ENCODE peak calls at places on chromosomes 12 and 14, in seven cellular contexts. F is iris pigment epithelial cell, M is Daoy, Q is sigmoid colon, B is RCC 7860, O is body of pancreas, J is left lobe of liver. I is an unnamed sample.

GRCh38 chr12:23550753-23551152 is 398.7 kb downstream of the SOX5 start:
- DNase-seq in B (no peak), O (no peak), F (no peak), Q (no peak), J (no peak), M (no peak), I (no peak)

GRCh38 chr12:11765817-11766794 is 116.6 kb downstream of the ETV6 start:
- DNase-seq in Q (no peak), O (no peak), B (no peak), J (no peak), M (no peak), F (peak; percentile 80), I (peak; percentile 44)

GRCh38 chr12:43758247-43758727 is 303 bp downstream of the PUS7L start:
- DNase-seq in F (peak; percentile 54), O (peak; percentile 17), J (no peak), M (peak; percentile 41), Q (peak; percentile 62), B (peak; percentile 9), I (no peak)

GRCh38 chr14:92539419-92539818 is 25.8 kb downstream of the RIN3 start:
- DNase-seq in Q (no peak), F (no peak), M (no peak), B (no peak), J (peak; percentile 79), O (no peak), I (no peak)

GRCh38 chr12:77064891-77065360 is 443 bp downstream of the E2F7 start:
- DNase-seq in J (no peak), Q (peak; percentile 64), M (no peak), O (no peak), B (no peak), F (peak; percentile 15), I (no peak)

GRCh38 chr14:27056586-27056985 is 458.8 kb upstream of the NOVA1 start:
- DNase-seq in O (no peak), F (no peak), J (no peak), Q (no peak), M (no peak), B (no peak), I (no peak)

GRCh38 chr14:39492267-39492666 is 60.0 kb upstream of the FBXO33 start:
- DNase-seq in O (no peak), J (no peak), B (peak; percentile 70), Q (no peak), M (peak; percentile 48), F (peak; percentile 89), I (no peak)

GRCh38 chr12:6056406-6057211 is 67.9 kb downstream of the VWF start:
- DNase-seq in B (no peak), F (no peak), O (no peak), Q (no peak), J (no peak), M (no peak), I (peak; percentile 42)

GRCh38 chr12:107288414-107289125 is 195.2 kb upstream of the CRY1 start:
- DNase-seq in J (no peak), O (no peak), M (no peak), B (no peak), F (no peak), Q (no peak), I (no peak)

GRCh38 chr12:64670039-64670438 is 59.7 kb downstream of the RASSF3 start:
- DNase-seq in F (no peak), M (no peak), J (no peak), B (no peak), Q (no peak), O (no peak), I (peak; percentile 43)

GRCh38 chr12:67751376-67751928 is 102.9 kb downstream of the DYRK2 start:
- DNase-seq in F (peak; percentile 37), B (no peak), Q (no peak), M (no peak), J (no peak), O (no peak), I (no peak)

GRCh38 chr14:90274808-90275454 is 18.6 kb downstream of the PSMC1 start:
- DNase-seq in B (peak; percentile 45), O (no peak), Q (no peak), M (peak; percentile 86), F (peak; percentile 88), J (no peak), I (no peak)

GRCh38 chr12:52146822-52147366 is 44.9 kb downstream of the KRT80 start:
- DNase-seq in F (no peak), B (no peak), O (peak; percentile 33), M (no peak), J (no peak), Q (no peak), I (no peak)

GRCh38 chr12:587551-588322 is 75.5 kb downstream of the NINJ2 start:
- DNase-seq in M (no peak), F (no peak), O (no peak), J (no peak), B (no peak), Q (peak; percentile 46), I (no peak)

GRCh38 chr12:15600223-15600935 is 188.8 kb downstream of the EPS8 start:
- DNase-seq in M (no peak), B (no peak), J (no peak), O (no peak), F (no peak), Q (no peak), I (no peak)

GRCh38 chr12:57889541-57889989 is 43.0 kb upstream of the CTDSP2 start:
- DNase-seq in O (peak; percentile 35), J (no peak), Q (peak; percentile 91), F (peak; percentile 67), B (no peak), M (peak; percentile 57), I (no peak)

GRCh38 chr12:124466200-124467128 is 100.9 kb downstream of the NCOR2 start:
- DNase-seq in F (peak; percentile 91), M (peak; percentile 41), Q (no peak), O (no peak), B (no peak), J (no peak), I (peak; percentile 93)

GRCh38 chr12:57771873-57772428 is at the start of gene METTL1:
- DNase-seq in Q (peak; percentile 98), J (peak; percentile 95), B (peak; percentile 87), O (peak; percentile 94), F (peak; percentile 98), M (peak; percentile 99), I (peak; percentile 96)

GRCh38 chr12:46188170-46188569 is 80.7 kb downstream of the SLC38A1 start:
- DNase-seq in J (no peak), M (no peak), B (no peak), O (no peak), Q (no peak), F (no peak), I (no peak)

GRCh38 chr12:90897316-90897715 is 57.7 kb downstream of the CCER1 start:
- DNase-seq in Q (no peak), M (no peak), B (no peak), O (no peak), F (no peak), J (no peak), I (no peak)

GRCh38 chr12:102343361-102344121 is 136.8 kb downstream of the IGF1 start:
- DNase-seq in O (peak; percentile 43), J (no peak), B (no peak), M (peak; percentile 5), Q (no peak), F (peak; percentile 1), I (no peak)

GRCh38 chr12:124545508-124546418 is 21.6 kb downstream of the NCOR2 start:
- DNase-seq in J (no peak), B (peak; percentile 82), O (no peak), F (peak; percentile 91), M (peak; percentile 78), Q (no peak), I (peak; percentile 71)

GRCh38 chr12:119195256-119195655 is 16.5 kb downstream of the HSPB8 start:
- DNase-seq in B (no peak), Q (no peak), J (no peak), M (no peak), F (no peak), O (no peak), I (no peak)

GRCh38 chr12:110200124-110200417 is 75.9 kb downstream of the IFT81 start:
- DNase-seq in Q (no peak), J (no peak), B (no peak), O (no peak), F (peak; percentile 39), M (no peak), I (no peak)

GRCh38 chr12:60977966-60978365 is 1282.2 kb upstream of the USP15 start:
- DNase-seq in O (no peak), F (no peak), M (no peak), Q (no peak), B (no peak), J (no peak), I (no peak)

GRCh38 chr12:104519190-104519857 is 62.6 kb downstream of the CHST11 start:
- DNase-seq in Q (no peak), O (no peak), B (no peak), J (no peak), M (no peak), F (no peak), I (peak; percentile 82)

GRCh38 chr14:68705741-68706283 is 87.1 kb downstream of the ZFP36L1 start:
- DNase-seq in Q (peak; percentile 51), B (no peak), M (no peak), F (no peak), J (peak; percentile 63), O (peak; percentile 38), I (no peak)

GRCh38 chr12:13195244-13195643 is 1.3 kb upstream of the EMP1 start:
- DNase-seq in B (no peak), M (no peak), O (no peak), F (peak; percentile 63), Q (no peak), J (no peak), I (no peak)

GRCh38 chr14:30638926-30639325 is 16.8 kb downstream of the SCFD1 start:
- DNase-seq in B (no peak), O (no peak), J (no peak), F (peak; percentile 65), M (no peak), Q (no peak), I (no peak)

GRCh38 chr12:71691504-71692129 is 5.7 kb downstream of the TMEM19 start:
- DNase-seq in M (no peak), O (peak; percentile 51), F (peak; percentile 5), Q (no peak), J (no peak), B (no peak), I (no peak)

GRCh38 chr12:96263449-96263902 is 69.3 kb downstream of the ELK3 start:
- DNase-seq in O (peak; percentile 66), B (no peak), M (no peak), Q (no peak), J (peak; percentile 82), F (no peak), I (no peak)